ENCODE peak calls at places on chromosomes 3 and 15, in eight cellular contexts. One of them, this sample, is unnamed.

GRCh38 chr3:135419155-135419554 is 546.4 kb upstream of the PPP2R3A start:
- DNase-seq in endothelial cell of umbilical vein: no peak
- DNase-seq in amniotic epithelial cell: no peak
- DNase-seq in fibroblast of mammary gland: no peak
- DNase-seq in H7: no peak
- DNase-seq in GM23338: no peak
- DNase-seq in epithelial cell of esophagus: no peak
- DNase-seq in AG04450: no peak
- DNase-seq in this sample: no peak

GRCh38 chr15:67303490-67304363 is 49.1 kb downstream of the IQCH start:
- DNase-seq in endothelial cell of umbilical vein: peak; percentile 49
- DNase-seq in amniotic epithelial cell: peak; percentile 53
- DNase-seq in fibroblast of mammary gland: peak; percentile 52
- DNase-seq in H7: peak; percentile 10
- DNase-seq in GM23338: peak; percentile 86
- DNase-seq in epithelial cell of esophagus: peak; percentile 69
- DNase-seq in AG04450: no peak
- DNase-seq in this sample: peak; percentile 68

GRCh38 chr3:18425641-18426403 is 683 bp upstream of the SATB1 start:
- DNase-seq in endothelial cell of umbilical vein: peak; percentile 6
- DNase-seq in amniotic epithelial cell: no peak
- DNase-seq in fibroblast of mammary gland: no peak
- DNase-seq in H7: peak; percentile 78
- DNase-seq in GM23338: peak; percentile 57
- DNase-seq in epithelial cell of esophagus: peak; percentile 4
- DNase-seq in AG04450: no peak
- DNase-seq in this sample: peak; percentile 68

GRCh38 chr3:45367451-45367850 is 20.9 kb upstream of the LARS2 start:
- DNase-seq in endothelial cell of umbilical vein: no peak
- DNase-seq in amniotic epithelial cell: peak; percentile 82
- DNase-seq in fibroblast of mammary gland: peak; percentile 85
- DNase-seq in H7: no peak
- DNase-seq in GM23338: no peak
- DNase-seq in epithelial cell of esophagus: peak; percentile 87
- DNase-seq in AG04450: peak; percentile 78
- DNase-seq in this sample: no peak

GRCh38 chr3:38005076-38006020 is 14.8 kb downstream of the VILL start:
- DNase-seq in endothelial cell of umbilical vein: no peak
- DNase-seq in amniotic epithelial cell: no peak
- DNase-seq in fibroblast of mammary gland: no peak
- DNase-seq in H7: no peak
- DNase-seq in GM23338: no peak
- DNase-seq in epithelial cell of esophagus: no peak
- DNase-seq in AG04450: no peak
- DNase-seq in this sample: no peak

GRCh38 chr15:31387483-31388118 is 61.0 kb downstream of the KLF13 start:
- DNase-seq in endothelial cell of umbilical vein: no peak
- DNase-seq in amniotic epithelial cell: peak; percentile 40
- DNase-seq in fibroblast of mammary gland: peak; percentile 35
- DNase-seq in H7: no peak
- DNase-seq in GM23338: no peak
- DNase-seq in epithelial cell of esophagus: no peak
- DNase-seq in AG04450: no peak
- DNase-seq in this sample: no peak

GRCh38 chr3:120324185-120324584 is 25.0 kb downstream of the LRRC58 start:
- DNase-seq in endothelial cell of umbilical vein: no peak
- DNase-seq in amniotic epithelial cell: peak; percentile 13
- DNase-seq in fibroblast of mammary gland: peak; percentile 51
- DNase-seq in H7: no peak
- DNase-seq in GM23338: no peak
- DNase-seq in epithelial cell of esophagus: peak; percentile 41
- DNase-seq in AG04450: no peak
- DNase-seq in this sample: no peak

GRCh38 chr3:31253782-31254181 is 278.9 kb upstream of the STT3B start:
- DNase-seq in endothelial cell of umbilical vein: no peak
- DNase-seq in amniotic epithelial cell: peak; percentile 80
- DNase-seq in fibroblast of mammary gland: peak; percentile 14
- DNase-seq in H7: no peak
- DNase-seq in GM23338: no peak
- DNase-seq in epithelial cell of esophagus: peak; percentile 25
- DNase-seq in AG04450: no peak
- DNase-seq in this sample: no peak

GRCh38 chr3:168973206-168973605 is 690.3 kb downstream of the MECOM start:
- DNase-seq in endothelial cell of umbilical vein: no peak
- DNase-seq in amniotic epithelial cell: no peak
- DNase-seq in fibroblast of mammary gland: peak; percentile 22
- DNase-seq in H7: no peak
- DNase-seq in GM23338: no peak
- DNase-seq in epithelial cell of esophagus: no peak
- DNase-seq in AG04450: no peak
- DNase-seq in this sample: no peak

GRCh38 chr3:73148653-73149052 is 87.2 kb downstream of the EBLN2 start:
- DNase-seq in endothelial cell of umbilical vein: no peak
- DNase-seq in amniotic epithelial cell: no peak
- DNase-seq in fibroblast of mammary gland: no peak
- DNase-seq in H7: no peak
- DNase-seq in GM23338: no peak
- DNase-seq in epithelial cell of esophagus: no peak
- DNase-seq in AG04450: no peak
- DNase-seq in this sample: no peak

GRCh38 chr3:102084712-102085111 is 235.4 kb downstream of the NFKBIZ start:
- DNase-seq in endothelial cell of umbilical vein: no peak
- DNase-seq in amniotic epithelial cell: no peak
- DNase-seq in fibroblast of mammary gland: no peak
- DNase-seq in H7: no peak
- DNase-seq in GM23338: no peak
- DNase-seq in epithelial cell of esophagus: no peak
- DNase-seq in AG04450: no peak
- DNase-seq in this sample: no peak

GRCh38 chr3:127450331-127450730 is 140.2 kb downstream of the TPRA1 start:
- DNase-seq in endothelial cell of umbilical vein: no peak
- DNase-seq in amniotic epithelial cell: no peak
- DNase-seq in fibroblast of mammary gland: no peak
- DNase-seq in H7: no peak
- DNase-seq in GM23338: no peak
- DNase-seq in epithelial cell of esophagus: no peak
- DNase-seq in AG04450: no peak
- DNase-seq in this sample: no peak

GRCh38 chr3:197023241-197023997 is 6.2 kb downstream of the MELTF start:
- DNase-seq in endothelial cell of umbilical vein: no peak
- DNase-seq in amniotic epithelial cell: no peak
- DNase-seq in fibroblast of mammary gland: no peak
- DNase-seq in H7: peak; percentile 56
- DNase-seq in GM23338: no peak
- DNase-seq in epithelial cell of esophagus: no peak
- DNase-seq in AG04450: no peak
- DNase-seq in this sample: no peak

GRCh38 chr3:146313411-146314111 is 62.7 kb upstream of the PLSCR4 start:
- DNase-seq in endothelial cell of umbilical vein: peak; percentile 91
- DNase-seq in amniotic epithelial cell: peak; percentile 55
- DNase-seq in fibroblast of mammary gland: peak; percentile 90
- DNase-seq in H7: no peak
- DNase-seq in GM23338: no peak
- DNase-seq in epithelial cell of esophagus: peak; percentile 67
- DNase-seq in AG04450: peak; percentile 52
- DNase-seq in this sample: no peak

GRCh38 chr15:86213888-86214287 is 134.2 kb downstream of the AGBL1 start:
- DNase-seq in endothelial cell of umbilical vein: no peak
- DNase-seq in amniotic epithelial cell: no peak
- DNase-seq in fibroblast of mammary gland: no peak
- DNase-seq in H7: no peak
- DNase-seq in GM23338: no peak
- DNase-seq in epithelial cell of esophagus: peak; percentile 6
- DNase-seq in AG04450: no peak
- DNase-seq in this sample: no peak